ENCODE peak calls at places on chromosomes 16 and 17, in six cellular contexts. X, Y, G, Q, F and Z are unnamed samples.
A peak's percentile ranks its signal among the peaks of the same experiment; 100 is the strongest.

GRCh38 chr17:65742433-65743312 is 181.2 kb upstream of the AXIN2 start:
- DNase-seq in X (peak; percentile 62), Y (no peak), G (no peak), Q (peak; percentile 87), F (no peak), Z (no peak)

GRCh38 chr16:54353097-54353496 is 66.5 kb upstream of the IRX3 start:
- DNase-seq in X (no peak), Y (no peak), G (no peak), Q (no peak), F (no peak), Z (no peak)

GRCh38 chr17:75820411-75821080 is 23.7 kb downstream of the UNC13D start:
- DNase-seq in X (no peak), Y (no peak), G (no peak), Q (no peak), F (no peak), Z (no peak)

GRCh38 chr16:8996891-8997290 is 33.2 kb upstream of the USP7 start:
- DNase-seq in X (peak; percentile 50), Y (no peak), G (no peak), Q (no peak), F (no peak), Z (no peak)

GRCh38 chr17:44568311-44568710 is 11.0 kb downstream of the FZD2 start:
- DNase-seq in X (no peak), Y (no peak), G (no peak), Q (no peak), F (no peak), Z (no peak)

GRCh38 chr17:47915667-47916242 is 19.7 kb downstream of the SP2 start:
- DNase-seq in X (no peak), Y (no peak), G (peak; percentile 73), Q (no peak), F (no peak), Z (no peak)

GRCh38 chr16:53744449-53744848 is 40.5 kb downstream of the FTO start:
- DNase-seq in X (peak; percentile 67), Y (no peak), G (no peak), Q (no peak), F (peak; percentile 4), Z (no peak)

GRCh38 chr17:39183766-39184165 is 13.7 kb downstream of the CACNB1 start:
- DNase-seq in X (no peak), Y (no peak), G (no peak), Q (no peak), F (no peak), Z (no peak)

GRCh38 chr17:29592850-29593545 is at the start of gene ANKRD13B:
- DNase-seq in X (no peak), Y (no peak), G (peak; percentile 58), Q (no peak), F (peak; percentile 71), Z (no peak)

GRCh38 chr17:5560361-5560988 is 23.8 kb downstream of the NLRP1 start:
- DNase-seq in X (no peak), Y (no peak), G (no peak), Q (no peak), F (no peak), Z (no peak)

GRCh38 chr17:41812176-41813038 is at the start of gene FKBP10:
- DNase-seq in X (peak; percentile 90), Y (no peak), G (peak; percentile 61), Q (peak; percentile 92), F (peak; percentile 45), Z (peak; percentile 85)

GRCh38 chr17:50719144-50719923 is at the start of gene LUC7L3:
- DNase-seq in X (peak; percentile 92), Y (peak; percentile 93), G (peak; percentile 94), Q (peak; percentile 91), F (peak; percentile 95), Z (peak; percentile 91)

GRCh38 chr17:4074831-4075495 is 67.9 kb downstream of the ZZEF1 start:
- DNase-seq in X (peak; percentile 46), Y (no peak), G (no peak), Q (peak; percentile 47), F (peak; percentile 62), Z (no peak)

GRCh38 chr16:1819611-1820010 is 7.0 kb downstream of the HAGH start:
- DNase-seq in X (no peak), Y (no peak), G (no peak), Q (no peak), F (no peak), Z (no peak)

GRCh38 chr16:80007216-80007615 is 406.7 kb upstream of the MAF start:
- DNase-seq in X (no peak), Y (no peak), G (no peak), Q (no peak), F (no peak), Z (no peak)

GRCh38 chr16:83882118-83882879 is 16.6 kb upstream of the MLYCD start:
- DNase-seq in X (no peak), Y (no peak), G (no peak), Q (no peak), F (no peak), Z (no peak)

GRCh38 chr16:83878838-83879237 is 20.1 kb upstream of the MLYCD start:
- DNase-seq in X (peak; percentile 59), Y (no peak), G (no peak), Q (peak; percentile 60), F (peak; percentile 24), Z (no peak)
- TF ChIP-seq CTCF in X (peak; percentile 56), Y (peak; percentile 10), G (peak; percentile 58), Q (peak; percentile 88), F (peak; percentile 69), Z (peak; percentile 79)

GRCh38 chr16:56424791-56425438 is 430 bp downstream of the AMFR start:
- DNase-seq in X (no peak), Y (no peak), G (peak; percentile 38), Q (no peak), F (no peak), Z (no peak)
- H3K36me3 ChIP-seq in X (peaks cover 3% of the 10 kb centered on the region), Y (peaks cover 2% of the 10 kb centered on the region), G (peaks cover 1% of the 10 kb centered on the region), Q (peaks cover 4% of the 10 kb centered on the region), F (peaks cover 13% of the 10 kb centered on the region), Z (peaks cover 3% of the 10 kb centered on the region)

GRCh38 chr17:79845601-79845949 is 6.3 kb upstream of the CBX4 start:
- DNase-seq in X (peak; percentile 50), Y (no peak), G (no peak), Q (no peak), F (no peak), Z (no peak)
- H3K27ac ChIP-seq in X (peak overlapping the region; percentile 85), Y (peak overlapping the region; percentile 9), G (peak overlapping the region; percentile 80), Q (no peak overlapping the region), F (no peak overlapping the region), Z (no peak overlapping the region)

DNA sequence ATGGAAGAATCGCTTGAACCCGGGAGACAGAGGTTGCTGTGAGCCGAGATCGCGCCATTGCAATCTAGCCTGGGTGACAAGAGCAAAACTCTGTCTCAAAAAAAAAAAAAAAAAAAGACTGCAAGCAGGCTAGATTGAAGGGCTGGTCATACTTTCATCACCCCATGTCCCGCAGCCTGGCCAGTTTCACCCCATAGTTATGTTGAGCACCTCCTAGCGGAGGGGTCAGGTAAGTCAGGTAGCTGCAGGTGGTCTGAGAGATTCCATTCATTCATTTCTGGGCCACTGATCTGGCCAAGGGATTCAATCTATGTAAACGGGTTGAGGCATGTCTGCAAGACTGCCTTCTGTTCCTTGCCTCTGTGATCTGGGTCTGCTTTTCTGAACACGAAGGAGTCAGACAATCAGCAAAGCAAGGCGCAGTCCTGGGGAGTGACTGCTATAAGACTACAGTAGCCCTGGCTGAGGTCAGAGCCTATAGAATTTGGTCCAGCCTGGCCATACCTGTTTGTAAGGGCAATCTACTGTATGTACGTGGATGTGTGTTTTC is 23.6 kb upstream of the BPTF start:
- DNase-seq in X (peak; percentile 38), Y (no peak), G (no peak), Q (no peak), F (no peak), Z (no peak)
- TF ChIP-seq CTCF in X (peak; percentile 48), Y (no peak), G (no peak), Q (no peak), F (peak; percentile 74), Z (no peak)

DNA sequence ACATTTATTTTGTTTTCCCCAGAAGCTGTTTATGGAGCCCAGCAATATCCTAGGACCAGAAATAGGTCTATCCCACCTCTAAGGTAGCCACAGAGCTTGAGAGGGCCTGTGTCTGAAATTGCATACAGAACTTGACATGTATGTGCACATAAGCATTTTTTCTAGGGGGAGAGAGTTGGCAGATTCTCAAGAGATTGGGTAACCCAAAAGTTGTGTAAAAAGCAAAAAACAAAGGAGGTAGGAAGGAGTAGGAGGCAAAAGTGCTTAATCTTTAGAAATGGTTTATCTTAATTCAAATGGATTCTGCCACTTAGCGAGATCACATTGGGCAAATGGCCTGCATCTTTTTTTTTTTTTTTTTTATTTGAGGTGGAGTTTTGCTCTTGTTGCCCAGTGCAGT is 3.5 kb downstream of the PLK1 start:
- DNase-seq in X (no peak), Y (no peak), G (no peak), Q (peak; percentile 40), F (no peak), Z (no peak)
- H3K36me3 ChIP-seq in X (peaks cover 37% of the 10 kb centered on the region), Y (peaks cover 17% of the 10 kb centered on the region), G (peaks cover 46% of the 10 kb centered on the region), Q (peaks cover 23% of the 10 kb centered on the region), F (peaks cover 78% of the 10 kb centered on the region), Z (peaks cover 72% of the 10 kb centered on the region)